ENCODE peak calls at places on chromosome 3, in four cellular contexts. One of them, this sample, is unnamed.

GRCh38 chr3:96182756-96183155 is 631.6 kb upstream of the EPHA6 start:
- DNase-seq in A549: no peak
- DNase-seq in HepG2: no peak
- DNase-seq in K562: no peak
- DNase-seq in this sample: no peak

GRCh38 chr3:23331141-23331935 is 128.2 kb downstream of the UBE2E2 start:
- DNase-seq in A549: no peak
- DNase-seq in HepG2: no peak
- DNase-seq in K562: no peak
- DNase-seq in this sample: no peak

GRCh38 chr3:184786271-184787010 is 25.5 kb upstream of the VPS8 start:
- DNase-seq in A549: no peak
- DNase-seq in HepG2: no peak
- DNase-seq in K562: no peak
- DNase-seq in this sample: peak; percentile 91

GRCh38 chr3:130529816-130530215 is 12.8 kb downstream of the COL6A6 start:
- DNase-seq in A549: no peak
- DNase-seq in HepG2: no peak
- DNase-seq in K562: no peak
- DNase-seq in this sample: no peak

GRCh38 chr3:76245073-76245472 is 459.7 kb upstream of the ZNF717 start:
- DNase-seq in A549: no peak
- DNase-seq in HepG2: no peak
- DNase-seq in K562: no peak
- DNase-seq in this sample: no peak

GRCh38 chr3:168168743-168169142 is 73.0 kb upstream of the GOLIM4 start:
- DNase-seq in A549: no peak
- DNase-seq in HepG2: no peak
- DNase-seq in K562: no peak
- DNase-seq in this sample: no peak

GRCh38 chr3:129413687-129414506 is 14.5 kb downstream of the EFCAB12 start:
- DNase-seq in A549: peak; percentile 67
- DNase-seq in HepG2: peak; percentile 91
- DNase-seq in K562: peak; percentile 78
- DNase-seq in this sample: no peak

GRCh38 chr3:134846943-134847342 is 51.9 kb downstream of the EPHB1 start:
- DNase-seq in A549: peak; percentile 3
- DNase-seq in HepG2: peak; percentile 80
- DNase-seq in K562: no peak
- DNase-seq in this sample: no peak

GRCh38 chr3:74267583-74268184 is 346.8 kb downstream of the CNTN3 start:
- DNase-seq in A549: peak; percentile 1
- DNase-seq in HepG2: peak; percentile 40
- DNase-seq in K562: peak; percentile 36
- DNase-seq in this sample: peak; percentile 61

GRCh38 chr3:71695000-71695482 is 30.2 kb downstream of the EIF4E3 start:
- DNase-seq in A549: no peak
- DNase-seq in HepG2: peak; percentile 54
- DNase-seq in K562: no peak
- DNase-seq in this sample: no peak

GRCh38 chr3:35635407-35635806 is 3.9 kb upstream of the ARPP21 start:
- DNase-seq in A549: no peak
- DNase-seq in HepG2: no peak
- DNase-seq in K562: no peak
- DNase-seq in this sample: no peak

GRCh38 chr3:47991341-47991740 is 24.9 kb downstream of the MAP4 start:
- DNase-seq in A549: no peak
- DNase-seq in HepG2: no peak
- DNase-seq in K562: no peak
- DNase-seq in this sample: no peak

GRCh38 chr3:108940166-108940565 is 13.5 kb downstream of the GUCA1C start:
- DNase-seq in A549: no peak
- DNase-seq in HepG2: no peak
- DNase-seq in K562: no peak
- DNase-seq in this sample: no peak

GRCh38 chr3:12479919-12480425 is 4.3 kb upstream of the TSEN2 start:
- DNase-seq in A549: peak; percentile 82
- DNase-seq in HepG2: peak; percentile 66
- DNase-seq in K562: peak; percentile 62
- DNase-seq in this sample: peak; percentile 67

GRCh38 chr3:132090921-132091320 is 56.1 kb upstream of the CPNE4 start:
- DNase-seq in A549: no peak
- DNase-seq in HepG2: no peak
- DNase-seq in K562: no peak
- DNase-seq in this sample: no peak

GRCh38 chr3:72339750-72340025 is 508.6 kb downstream of the SHQ1 start:
- DNase-seq in A549: no peak
- DNase-seq in HepG2: no peak
- DNase-seq in K562: no peak
- DNase-seq in this sample: no peak

GRCh38 chr3:146972726-146973125 is 367.6 kb upstream of the PLSCR5 start:
- DNase-seq in A549: no peak
- DNase-seq in HepG2: no peak
- DNase-seq in K562: no peak
- DNase-seq in this sample: no peak

GRCh38 chr3:188296761-188297689 is 143.1 kb downstream of the LPP start:
- DNase-seq in A549: no peak
- DNase-seq in HepG2: peak; percentile 93
- DNase-seq in K562: no peak
- DNase-seq in this sample: peak; percentile 60

GRCh38 chr3:150239764-150240163 is 168.3 kb upstream of the TSC22D2 start:
- DNase-seq in A549: no peak
- DNase-seq in HepG2: no peak
- DNase-seq in K562: no peak
- DNase-seq in this sample: no peak

GRCh38 chr3:13022348-13023250 is 50.6 kb downstream of the IQSEC1 start:
- DNase-seq in A549: peak; percentile 34
- DNase-seq in HepG2: no peak
- DNase-seq in K562: peak; percentile 34
- DNase-seq in this sample: peak; percentile 95

GRCh38 chr3:12891391-12891984 is 50.1 kb upstream of the RPL32 start:
- DNase-seq in A549: no peak
- DNase-seq in HepG2: no peak
- DNase-seq in K562: no peak
- DNase-seq in this sample: no peak

GRCh38 chr3:182980204-182981037 is at the start of gene DCUN1D1:
- DNase-seq in A549: peak; percentile 74
- DNase-seq in HepG2: peak; percentile 71
- DNase-seq in K562: peak; percentile 88
- DNase-seq in this sample: peak; percentile 87

GRCh38 chr3:3200632-3201212 is 21.2 kb upstream of the CRBN start:
- DNase-seq in A549: peak; percentile 21
- DNase-seq in HepG2: peak; percentile 71
- DNase-seq in K562: peak; percentile 71
- DNase-seq in this sample: peak; percentile 64

GRCh38 chr3:151548206-151548605 is 87.3 kb upstream of the IGSF10 start:
- DNase-seq in A549: no peak
- DNase-seq in HepG2: no peak
- DNase-seq in K562: peak; percentile 68
- DNase-seq in this sample: no peak

GRCh38 chr3:151552589-151552988 is 91.7 kb upstream of the IGSF10 start:
- DNase-seq in A549: no peak
- DNase-seq in HepG2: no peak
- DNase-seq in K562: no peak
- DNase-seq in this sample: peak; percentile 79

GRCh38 chr3:151550642-151551041 is 89.8 kb upstream of the IGSF10 start:
- DNase-seq in A549: no peak
- DNase-seq in HepG2: no peak
- DNase-seq in K562: no peak
- DNase-seq in this sample: no peak

GRCh38 chr3:151553873-151554272 is 93.0 kb upstream of the IGSF10 start:
- DNase-seq in A549: no peak
- DNase-seq in HepG2: no peak
- DNase-seq in K562: no peak
- DNase-seq in this sample: peak; percentile 90

DNA sequence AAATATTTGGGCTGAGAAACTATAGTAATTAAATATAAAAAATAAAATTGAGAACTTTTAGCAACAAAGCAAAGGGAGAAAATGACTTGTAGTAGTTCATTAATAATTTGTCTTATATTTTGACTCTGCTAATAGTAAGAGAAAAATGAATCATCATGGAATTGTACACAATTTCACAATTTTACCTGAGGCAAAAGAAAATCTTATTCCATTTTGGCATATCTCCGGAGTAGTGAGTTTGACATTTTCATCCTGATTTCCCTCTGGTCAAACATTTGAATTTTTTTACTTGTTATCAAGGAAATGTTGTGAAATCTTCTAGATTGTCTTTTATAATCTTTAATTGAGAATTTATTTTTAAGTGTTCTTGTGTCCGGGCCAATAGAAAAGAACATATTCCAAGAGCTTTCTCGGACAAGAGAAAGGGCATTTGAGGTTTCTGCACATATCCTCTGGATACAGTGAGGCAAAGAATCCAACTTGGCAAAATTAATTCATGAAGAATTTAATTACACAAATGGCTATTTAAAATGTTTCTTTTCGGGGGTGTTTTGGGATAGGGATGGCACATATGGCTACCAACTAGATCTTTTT is 89.3 kb upstream of the IGSF10 start:
- DNase-seq in A549: no peak
- DNase-seq in HepG2: no peak
- DNase-seq in K562: no peak
- DNase-seq in this sample: no peak
- TF ChIP-seq MYC in A549: no peak
- TF ChIP-seq MYC in HepG2: no peak
- TF ChIP-seq MYC in K562: no peak
- TF ChIP-seq MYC in this sample: no peak

GRCh38 chr3:46930945-46931403 is 45.6 kb downstream of the CCDC12 start:
- DNase-seq in A549: no peak
- DNase-seq in HepG2: no peak
- DNase-seq in K562: no peak
- DNase-seq in this sample: no peak
- TF ChIP-seq POLR2A in A549: no peak
- TF ChIP-seq POLR2A in HepG2: no peak
- TF ChIP-seq POLR2A in K562: no peak
- TF ChIP-seq POLR2A in this sample: no peak

GRCh38 chr3:61901986-61902385 is 340.6 kb downstream of the PTPRG start:
- DNase-seq in A549: no peak
- DNase-seq in HepG2: no peak
- DNase-seq in K562: no peak
- DNase-seq in this sample: no peak

GRCh38 chr3:61899700-61900462 is 338.5 kb downstream of the PTPRG start:
- DNase-seq in A549: no peak
- DNase-seq in HepG2: no peak
- DNase-seq in K562: no peak
- DNase-seq in this sample: no peak

GRCh38 chr3:61901481-61901880 is 340.1 kb downstream of the PTPRG start:
- DNase-seq in A549: no peak
- DNase-seq in HepG2: no peak
- DNase-seq in K562: no peak
- DNase-seq in this sample: no peak

GRCh38 chr3:61903931-61904657 is 342.7 kb downstream of the PTPRG start:
- DNase-seq in A549: no peak
- DNase-seq in HepG2: no peak
- DNase-seq in K562: no peak
- DNase-seq in this sample: peak; percentile 1

GRCh38 chr3:61903074-61903473 is 341.7 kb downstream of the PTPRG start:
- DNase-seq in A549: no peak
- DNase-seq in HepG2: no peak
- DNase-seq in K562: no peak
- DNase-seq in this sample: no peak
- TF ChIP-seq MAX in A549: no peak
- TF ChIP-seq MAX in HepG2: no peak
- TF ChIP-seq MAX in K562: no peak
- TF ChIP-seq MAX in this sample: no peak

DNA sequence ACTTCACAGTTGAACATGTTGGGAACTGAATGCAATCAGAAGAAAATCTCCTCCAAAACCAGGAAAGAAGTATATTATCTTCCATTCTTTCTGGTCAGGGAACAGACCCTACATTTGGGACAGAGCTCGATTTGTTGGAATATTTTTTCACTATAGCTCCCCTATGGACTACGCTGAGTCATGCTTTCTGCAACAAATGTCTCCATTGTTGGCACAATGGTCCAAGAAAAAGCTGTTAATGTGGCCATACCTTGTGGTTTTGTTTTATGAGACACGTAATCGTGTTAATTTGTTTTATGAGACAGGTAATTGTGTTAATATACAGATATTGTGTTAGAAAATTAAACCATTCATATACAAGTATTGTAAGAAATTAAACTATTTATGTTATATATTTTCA is 101.4 kb downstream of the TGFBR2 start:
- DNase-seq in A549: no peak
- DNase-seq in HepG2: no peak
- DNase-seq in K562: no peak
- DNase-seq in this sample: no peak
- TF ChIP-seq MYC in A549: no peak
- TF ChIP-seq MYC in HepG2: no peak
- TF ChIP-seq MYC in K562: no peak
- TF ChIP-seq MYC in this sample: no peak

GRCh38 chr3:52831500-52832301 is 1.2 kb upstream of the ITIH4 start:
- DNase-seq in A549: peak; percentile 43
- DNase-seq in HepG2: peak; percentile 64
- DNase-seq in K562: peak; percentile 48
- DNase-seq in this sample: peak; percentile 58
- TF ChIP-seq POLR2A in A549: no peak
- TF ChIP-seq POLR2A in HepG2: no peak
- TF ChIP-seq POLR2A in K562: no peak
- TF ChIP-seq POLR2A in this sample: no peak